ENCODE peak calls at places on chromosomes 3 and 15, in ten cellular contexts. One of them, this sample, is unnamed.

GRCh38 chr3:140845878-140846277 is 95.8 kb upstream of the SLC25A36 start:
- DNase-seq in Karpas-422: no peak
- DNase-seq in esophagus muscularis mucosa: no peak
- DNase-seq in pancreas: no peak
- DNase-seq in brain microvascular endothelial cell: no peak
- DNase-seq in body of pancreas: no peak
- DNase-seq in uterus: no peak
- DNase-seq in Panc1: no peak
- DNase-seq in kidney epithelial cell: no peak
- DNase-seq in SJSA1: no peak
- DNase-seq in this sample: no peak

GRCh38 chr15:71752085-71752484 is 58.3 kb upstream of the NR2E3 start:
- DNase-seq in Karpas-422: no peak
- DNase-seq in esophagus muscularis mucosa: no peak
- DNase-seq in pancreas: no peak
- DNase-seq in brain microvascular endothelial cell: no peak
- DNase-seq in body of pancreas: no peak
- DNase-seq in uterus: no peak
- DNase-seq in Panc1: no peak
- DNase-seq in kidney epithelial cell: no peak
- DNase-seq in SJSA1: no peak
- DNase-seq in this sample: no peak

GRCh38 chr15:63469190-63469589 is 35.2 kb upstream of the USP3 start:
- DNase-seq in Karpas-422: no peak
- DNase-seq in esophagus muscularis mucosa: no peak
- DNase-seq in pancreas: no peak
- DNase-seq in brain microvascular endothelial cell: no peak
- DNase-seq in body of pancreas: no peak
- DNase-seq in uterus: no peak
- DNase-seq in Panc1: no peak
- DNase-seq in kidney epithelial cell: no peak
- DNase-seq in SJSA1: no peak
- DNase-seq in this sample: no peak

GRCh38 chr3:5388091-5388490 is 200.6 kb downstream of the EDEM1 start:
- DNase-seq in Karpas-422: no peak
- DNase-seq in esophagus muscularis mucosa: no peak
- DNase-seq in pancreas: no peak
- DNase-seq in brain microvascular endothelial cell: no peak
- DNase-seq in body of pancreas: no peak
- DNase-seq in uterus: no peak
- DNase-seq in Panc1: no peak
- DNase-seq in kidney epithelial cell: no peak
- DNase-seq in SJSA1: no peak
- DNase-seq in this sample: no peak

GRCh38 chr15:73683624-73684536 is at the start of gene CD276:
- DNase-seq in Karpas-422: no peak
- DNase-seq in esophagus muscularis mucosa: no peak
- DNase-seq in pancreas: peak; percentile 78
- DNase-seq in brain microvascular endothelial cell: peak; percentile 51
- DNase-seq in body of pancreas: peak; percentile 88
- DNase-seq in uterus: peak; percentile 68
- DNase-seq in Panc1: no peak
- DNase-seq in kidney epithelial cell: peak; percentile 21
- DNase-seq in SJSA1: peak; percentile 72
- DNase-seq in this sample: peak; percentile 83

GRCh38 chr15:29364429-29365078 is 94.9 kb upstream of the NSMCE3 start:
- DNase-seq in Karpas-422: no peak
- DNase-seq in esophagus muscularis mucosa: no peak
- DNase-seq in pancreas: no peak
- DNase-seq in brain microvascular endothelial cell: peak; percentile 52
- DNase-seq in body of pancreas: no peak
- DNase-seq in uterus: no peak
- DNase-seq in Panc1: no peak
- DNase-seq in kidney epithelial cell: peak; percentile 48
- DNase-seq in SJSA1: peak; percentile 19
- DNase-seq in this sample: no peak

GRCh38 chr3:174951023-174951422 is 91.9 kb downstream of the NAALADL2 start:
- DNase-seq in Karpas-422: no peak
- DNase-seq in esophagus muscularis mucosa: no peak
- DNase-seq in pancreas: no peak
- DNase-seq in brain microvascular endothelial cell: peak; percentile 19
- DNase-seq in body of pancreas: no peak
- DNase-seq in uterus: no peak
- DNase-seq in Panc1: no peak
- DNase-seq in kidney epithelial cell: peak; percentile 42
- DNase-seq in SJSA1: peak; percentile 65
- DNase-seq in this sample: no peak

GRCh38 chr3:140053011-140053702 is 118.2 kb downstream of the CLSTN2 start:
- DNase-seq in Karpas-422: no peak
- DNase-seq in esophagus muscularis mucosa: peak; percentile 89
- DNase-seq in pancreas: no peak
- DNase-seq in brain microvascular endothelial cell: no peak
- DNase-seq in body of pancreas: no peak
- DNase-seq in uterus: no peak
- DNase-seq in Panc1: no peak
- DNase-seq in kidney epithelial cell: peak; percentile 45
- DNase-seq in SJSA1: no peak
- DNase-seq in this sample: no peak

GRCh38 chr3:11385908-11386307 is 113.7 kb downstream of the ATG7 start:
- DNase-seq in Karpas-422: no peak
- DNase-seq in esophagus muscularis mucosa: no peak
- DNase-seq in pancreas: no peak
- DNase-seq in brain microvascular endothelial cell: peak; percentile 75
- DNase-seq in body of pancreas: peak; percentile 26
- DNase-seq in uterus: peak; percentile 30
- DNase-seq in Panc1: no peak
- DNase-seq in kidney epithelial cell: peak; percentile 79
- DNase-seq in SJSA1: peak; percentile 19
- DNase-seq in this sample: no peak

GRCh38 chr15:48507416-48508065 is 138.0 kb downstream of the FBN1 start:
- DNase-seq in Karpas-422: peak; percentile 80
- DNase-seq in esophagus muscularis mucosa: no peak
- DNase-seq in pancreas: peak; percentile 6
- DNase-seq in brain microvascular endothelial cell: peak; percentile 57
- DNase-seq in body of pancreas: peak; percentile 40
- DNase-seq in uterus: peak; percentile 31
- DNase-seq in Panc1: peak; percentile 39
- DNase-seq in kidney epithelial cell: peak; percentile 16
- DNase-seq in SJSA1: peak; percentile 53
- DNase-seq in this sample: no peak

DNA sequence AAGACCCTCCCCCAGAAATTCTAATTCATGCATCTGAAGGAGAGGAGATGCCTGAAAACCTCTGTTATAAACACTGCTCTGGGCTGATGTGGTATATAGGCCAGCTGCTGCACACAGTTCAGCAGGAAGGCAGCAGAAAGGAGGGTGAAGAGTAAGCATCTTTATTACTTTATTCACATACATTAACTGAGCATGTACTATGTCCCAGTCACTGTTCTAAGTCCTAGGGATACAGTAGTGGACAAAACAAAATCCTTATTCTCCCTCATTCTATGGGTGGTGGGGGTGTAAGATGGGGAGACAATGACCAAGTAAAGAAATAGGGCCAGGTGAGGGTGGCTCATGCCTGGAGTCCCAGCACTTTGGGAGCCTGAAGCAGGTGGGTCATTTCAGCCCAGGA is 17.8 kb upstream of the CHRNB4 start:
- DNase-seq in Karpas-422: no peak
- DNase-seq in esophagus muscularis mucosa: no peak
- DNase-seq in pancreas: no peak
- DNase-seq in brain microvascular endothelial cell: no peak
- DNase-seq in body of pancreas: no peak
- DNase-seq in uterus: no peak
- DNase-seq in Panc1: no peak
- DNase-seq in kidney epithelial cell: no peak
- DNase-seq in SJSA1: no peak
- DNase-seq in this sample: no peak
- H3K4me3 ChIP-seq in Karpas-422: no peak overlapping the region
- H3K4me3 ChIP-seq in esophagus muscularis mucosa: no peak overlapping the region
- H3K4me3 ChIP-seq in pancreas: no peak overlapping the region
- H3K4me3 ChIP-seq in brain microvascular endothelial cell: no peak overlapping the region
- H3K4me3 ChIP-seq in body of pancreas: no peak overlapping the region
- H3K4me3 ChIP-seq in uterus: no peak overlapping the region
- H3K4me3 ChIP-seq in Panc1: no peak overlapping the region
- H3K4me3 ChIP-seq in kidney epithelial cell: no peak overlapping the region
- H3K4me3 ChIP-seq in SJSA1: no peak overlapping the region
- H3K4me3 ChIP-seq in this sample: no peak overlapping the region

DNA sequence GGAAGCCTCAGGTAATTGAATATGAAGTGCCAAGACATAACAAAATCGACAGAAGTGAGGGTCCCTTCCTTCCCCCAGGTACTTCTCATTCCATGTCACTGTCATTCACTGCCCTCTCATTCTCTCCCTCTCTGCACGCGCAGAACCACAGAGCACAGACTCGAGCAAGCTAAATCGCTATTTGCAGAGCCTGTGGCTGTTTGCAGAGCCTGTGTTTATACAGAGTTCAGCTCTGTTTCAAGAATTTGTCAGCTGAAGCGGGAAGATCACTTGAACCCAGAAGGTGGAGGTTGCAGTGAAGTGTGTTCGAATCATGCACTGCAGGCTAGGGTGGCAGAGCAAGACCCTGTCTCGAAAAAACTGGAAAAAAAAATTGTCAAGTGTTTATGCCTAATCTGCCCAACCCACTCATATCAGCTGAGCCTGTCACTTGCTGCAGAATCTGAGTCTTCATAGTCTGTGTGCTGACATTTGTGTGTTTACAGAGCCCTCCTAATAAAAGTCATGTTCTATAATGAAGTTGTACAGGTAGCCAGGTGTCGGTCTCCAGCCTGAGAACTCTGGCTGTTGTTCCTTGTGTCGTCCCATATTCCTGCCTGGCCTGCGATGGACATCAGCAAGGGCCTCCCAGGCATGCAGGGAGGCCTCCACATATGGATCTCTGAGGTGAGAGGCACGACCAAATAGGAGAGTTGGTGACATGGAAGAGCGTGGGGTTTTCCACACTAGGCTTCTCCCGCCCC is 2.7 kb downstream of the VILL start:
- DNase-seq in Karpas-422: no peak
- DNase-seq in esophagus muscularis mucosa: no peak
- DNase-seq in pancreas: no peak
- DNase-seq in brain microvascular endothelial cell: no peak
- DNase-seq in body of pancreas: no peak
- DNase-seq in uterus: peak; percentile 10
- DNase-seq in Panc1: no peak
- DNase-seq in kidney epithelial cell: no peak
- DNase-seq in SJSA1: no peak
- DNase-seq in this sample: no peak
- H3K4me3 ChIP-seq in Karpas-422: peak overlapping the region; percentile 73
- H3K4me3 ChIP-seq in esophagus muscularis mucosa: peak overlapping the region; percentile 73
- H3K4me3 ChIP-seq in pancreas: peak overlapping the region; percentile 13
- H3K4me3 ChIP-seq in brain microvascular endothelial cell: peak overlapping the region; percentile 67
- H3K4me3 ChIP-seq in body of pancreas: no peak overlapping the region
- H3K4me3 ChIP-seq in uterus: peak overlapping the region; percentile 37
- H3K4me3 ChIP-seq in Panc1: peak overlapping the region; percentile 64
- H3K4me3 ChIP-seq in kidney epithelial cell: no peak overlapping the region
- H3K4me3 ChIP-seq in SJSA1: no peak overlapping the region
- H3K4me3 ChIP-seq in this sample: peak overlapping the region; percentile 66

GRCh38 chr3:50193746-50194127 is 2.3 kb downstream of the GNAT1 start:
- DNase-seq in Karpas-422: no peak
- DNase-seq in esophagus muscularis mucosa: no peak
- DNase-seq in pancreas: no peak
- DNase-seq in brain microvascular endothelial cell: no peak
- DNase-seq in body of pancreas: no peak
- DNase-seq in uterus: no peak
- DNase-seq in Panc1: no peak
- DNase-seq in kidney epithelial cell: no peak
- DNase-seq in SJSA1: no peak
- DNase-seq in this sample: no peak

GRCh38 chr3:50195501-50196252 is 4.3 kb downstream of the GNAT1 start:
- DNase-seq in Karpas-422: no peak
- DNase-seq in esophagus muscularis mucosa: no peak
- DNase-seq in pancreas: no peak
- DNase-seq in brain microvascular endothelial cell: no peak
- DNase-seq in body of pancreas: no peak
- DNase-seq in uterus: no peak
- DNase-seq in Panc1: no peak
- DNase-seq in kidney epithelial cell: no peak
- DNase-seq in SJSA1: no peak
- DNase-seq in this sample: no peak

GRCh38 chr3:50194903-50195500 is 3.6 kb downstream of the GNAT1 start:
- DNase-seq in Karpas-422: peak; percentile 74
- DNase-seq in esophagus muscularis mucosa: no peak
- DNase-seq in pancreas: peak; percentile 30
- DNase-seq in brain microvascular endothelial cell: no peak
- DNase-seq in body of pancreas: peak; percentile 31
- DNase-seq in uterus: no peak
- DNase-seq in Panc1: no peak
- DNase-seq in kidney epithelial cell: no peak
- DNase-seq in SJSA1: no peak
- DNase-seq in this sample: no peak

GRCh38 chr3:50193286-50193685 is 1.9 kb downstream of the GNAT1 start:
- DNase-seq in Karpas-422: no peak
- DNase-seq in esophagus muscularis mucosa: no peak
- DNase-seq in pancreas: no peak
- DNase-seq in brain microvascular endothelial cell: no peak
- DNase-seq in body of pancreas: no peak
- DNase-seq in uterus: no peak
- DNase-seq in Panc1: no peak
- DNase-seq in kidney epithelial cell: no peak
- DNase-seq in SJSA1: no peak
- DNase-seq in this sample: no peak

GRCh38 chr3:50194128-50194902 is 2.9 kb downstream of the GNAT1 start:
- DNase-seq in Karpas-422: peak; percentile 89
- DNase-seq in esophagus muscularis mucosa: peak; percentile 93
- DNase-seq in pancreas: peak; percentile 71
- DNase-seq in brain microvascular endothelial cell: peak; percentile 18
- DNase-seq in body of pancreas: peak; percentile 78
- DNase-seq in uterus: peak; percentile 67
- DNase-seq in Panc1: no peak
- DNase-seq in kidney epithelial cell: no peak
- DNase-seq in SJSA1: peak; percentile 57
- DNase-seq in this sample: peak; percentile 65
- H3K4me3 ChIP-seq in Karpas-422: no peak overlapping the region
- H3K4me3 ChIP-seq in esophagus muscularis mucosa: peak overlapping the region; percentile 10
- H3K4me3 ChIP-seq in pancreas: no peak overlapping the region
- H3K4me3 ChIP-seq in brain microvascular endothelial cell: no peak overlapping the region
- H3K4me3 ChIP-seq in body of pancreas: no peak overlapping the region
- H3K4me3 ChIP-seq in uterus: no peak overlapping the region
- H3K4me3 ChIP-seq in Panc1: no peak overlapping the region
- H3K4me3 ChIP-seq in kidney epithelial cell: no peak overlapping the region
- H3K4me3 ChIP-seq in SJSA1: no peak overlapping the region
- H3K4me3 ChIP-seq in this sample: peak overlapping the region; percentile 35

DNA sequence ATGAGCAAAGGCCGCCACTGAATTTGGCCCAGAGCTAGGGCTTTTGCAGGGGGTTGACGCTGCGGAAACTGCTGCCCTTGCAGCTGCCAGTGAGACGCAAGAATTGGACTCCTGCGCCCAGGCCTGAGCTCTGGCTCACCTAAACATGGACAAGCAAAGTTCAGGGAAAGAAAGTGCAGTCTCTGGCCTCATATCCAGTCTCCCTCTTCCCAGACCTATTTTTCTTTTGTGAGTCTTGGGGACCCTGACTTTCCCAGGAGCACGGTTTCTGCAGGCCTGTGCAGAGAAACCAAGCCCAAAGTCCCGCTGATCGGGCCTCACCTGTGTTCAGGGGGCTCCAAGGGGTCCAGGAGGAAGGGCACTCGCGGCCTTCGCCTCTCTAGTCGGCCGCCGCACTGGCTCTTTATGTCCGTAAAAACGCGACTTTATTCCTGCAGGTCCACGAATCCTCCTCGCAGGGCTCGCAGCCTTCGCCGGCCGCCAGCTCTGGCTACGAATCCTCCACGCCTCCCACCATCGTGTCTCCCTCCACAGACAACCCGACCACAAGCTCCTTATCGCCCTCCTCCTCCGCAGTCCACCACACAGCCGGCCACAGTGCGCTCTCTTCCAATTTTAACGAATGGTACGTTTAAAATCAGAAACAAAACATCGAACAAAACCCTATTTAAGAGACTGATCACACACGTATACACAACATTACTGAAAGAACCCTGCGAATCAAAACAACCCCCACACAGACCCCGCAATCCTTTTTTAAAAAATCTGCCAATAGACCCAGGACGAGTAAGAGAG is 3.9 kb downstream of the ZIC1 start:
- DNase-seq in Karpas-422: no peak
- DNase-seq in esophagus muscularis mucosa: no peak
- DNase-seq in pancreas: no peak
- DNase-seq in brain microvascular endothelial cell: no peak
- DNase-seq in body of pancreas: no peak
- DNase-seq in uterus: no peak
- DNase-seq in Panc1: no peak
- DNase-seq in kidney epithelial cell: no peak
- DNase-seq in SJSA1: no peak
- DNase-seq in this sample: no peak
- H3K4me3 ChIP-seq in Karpas-422: no peak overlapping the region
- H3K4me3 ChIP-seq in esophagus muscularis mucosa: peak overlapping the region; percentile 43
- H3K4me3 ChIP-seq in pancreas: peak overlapping the region; percentile 6
- H3K4me3 ChIP-seq in brain microvascular endothelial cell: peak overlapping the region; percentile 72
- H3K4me3 ChIP-seq in body of pancreas: no peak overlapping the region
- H3K4me3 ChIP-seq in uterus: no peak overlapping the region
- H3K4me3 ChIP-seq in Panc1: peak overlapping the region; percentile 49
- H3K4me3 ChIP-seq in kidney epithelial cell: no peak overlapping the region
- H3K4me3 ChIP-seq in SJSA1: no peak overlapping the region
- H3K4me3 ChIP-seq in this sample: peak overlapping the region; percentile 42